ENCODE peak calls at places on chromosomes 3 and 15, in four cellular contexts. D is H9, L is mesenchymal stem cell, Z is neuronal stem cell. Y is an unnamed sample.

GRCh38 chr15:68265674-68266073 is 11.9 kb upstream of the FEM1B start:
- DNase-seq in D (no peak), L (no peak), Z (no peak), Y (no peak)

GRCh38 chr15:25391971-25392733 is 46.7 kb downstream of the UBE3A start:
- DNase-seq in D (no peak), L (peak; percentile 59), Z (no peak), Y (peak; percentile 83)

GRCh38 chr3:49028673-49029562 is at the start of gene IMPDH2:
- DNase-seq in D (peak; percentile 92), L (peak; percentile 93), Z (peak; percentile 88), Y (peak; percentile 91)

GRCh38 chr3:151175952-151176351 is 27.1 kb downstream of the GPR171 start:
- DNase-seq in D (no peak), L (no peak), Z (no peak), Y (no peak)

GRCh38 chr3:119034256-119035013 is at the start of gene IGSF11:
- DNase-seq in D (peak; percentile 79), L (peak; percentile 50), Z (peak; percentile 81), Y (peak; percentile 20)

GRCh38 chr3:66224220-66224619 is 3.4 kb downstream of the SLC25A26 start:
- DNase-seq in D (no peak), L (no peak), Z (no peak), Y (no peak)

GRCh38 chr3:127289646-127290575 is 2.1 kb upstream of the PRR20G start:
- DNase-seq in D (no peak), L (no peak), Z (no peak), Y (peak; percentile 3)

GRCh38 chr3:70905496-70905895 is 593.1 kb upstream of the MDFIC2 start:
- DNase-seq in D (no peak), L (no peak), Z (no peak), Y (no peak)

GRCh38 chr15:45473068-45473467 is 49.5 kb downstream of the SLC30A4 start:
- DNase-seq in D (no peak), L (no peak), Z (no peak), Y (no peak)

GRCh38 chr3:126342211-126342610 is 15.0 kb downstream of the KLF15 start:
- DNase-seq in D (no peak), L (no peak), Z (no peak), Y (no peak)

GRCh38 chr3:47612178-47612577 is 33.5 kb upstream of the CSPG5 start:
- DNase-seq in D (no peak), L (peak; percentile 62), Z (no peak), Y (peak; percentile 86)

GRCh38 chr3:178719036-178719635 is 182.9 kb downstream of the KCNMB2 start:
- DNase-seq in D (no peak), L (peak; percentile 38), Z (no peak), Y (no peak)

GRCh38 chr15:90859234-90860131 is 8.9 kb upstream of the FURIN start:
- DNase-seq in D (peak; percentile 67), L (peak; percentile 28), Z (no peak), Y (no peak)

GRCh38 chr15:85337398-85338074 is 42.9 kb upstream of the AKAP13 start:
- DNase-seq in D (no peak), L (no peak), Z (no peak), Y (no peak)

GRCh38 chr15:62928242-62928995 is 114.1 kb upstream of the TPM1 start:
- DNase-seq in D (no peak), L (peak; percentile 98), Z (no peak), Y (peak; percentile 92)

GRCh38 chr3:169746924-169747323 is 17.9 kb downstream of the TERC start:
- DNase-seq in D (no peak), L (no peak), Z (no peak), Y (no peak)

GRCh38 chr3:70094197-70094596 is 94.7 kb downstream of the SAMMSON start:
- DNase-seq in D (no peak), L (no peak), Z (no peak), Y (no peak)

GRCh38 chr15:87713405-87713995 is 543.0 kb downstream of the NTRK3 start:
- DNase-seq in D (no peak), L (peak; percentile 30), Z (no peak), Y (no peak)

DNA sequence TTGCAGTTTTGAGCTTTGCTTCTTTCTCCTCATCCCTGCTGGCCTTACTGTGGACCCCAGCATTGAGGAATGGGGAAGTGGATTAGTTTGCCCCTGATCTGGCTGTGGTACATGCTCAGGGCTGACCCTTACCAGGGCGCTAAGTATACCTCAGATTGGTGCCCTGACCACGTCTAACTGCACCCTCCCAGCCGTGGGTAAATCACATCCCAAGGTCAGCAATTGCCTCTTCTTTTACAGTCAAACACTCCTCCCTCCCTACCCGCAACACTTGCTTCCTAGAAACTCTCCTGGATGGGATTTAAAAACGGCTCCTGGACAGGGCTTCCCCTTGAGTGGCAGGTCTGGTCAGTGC is 437.9 kb downstream of the NR2F2 start:
- DNase-seq in D (no peak), L (no peak), Z (no peak), Y (no peak)
- H3K18ac ChIP-seq in D (no peak overlapping the region), L (no peak overlapping the region), Z (peak overlapping the region; percentile 59), Y (no peak overlapping the region)

GRCh38 chr15:98663606-98664005 is 15.3 kb downstream of the IGF1R start:
- DNase-seq in D (no peak), L (no peak), Z (no peak), Y (no peak)
- H3K18ac ChIP-seq in D (no peak overlapping the region), L (no peak overlapping the region), Z (no peak overlapping the region), Y (no peak overlapping the region)

GRCh38 chr15:26729581-26729980 is 43.3 kb downstream of the GABRB3 start:
- DNase-seq in D (no peak), L (no peak), Z (no peak), Y (no peak)

GRCh38 chr15:26724381-26724780 is 48.5 kb downstream of the GABRB3 start:
- DNase-seq in D (no peak), L (no peak), Z (no peak), Y (no peak)

GRCh38 chr15:26731965-26732364 is 40.9 kb downstream of the GABRB3 start:
- DNase-seq in D (no peak), L (no peak), Z (no peak), Y (no peak)

GRCh38 chr15:26729030-26729429 is 43.8 kb downstream of the GABRB3 start:
- DNase-seq in D (no peak), L (no peak), Z (no peak), Y (no peak)
- H3K18ac ChIP-seq in D (no peak overlapping the region), L (no peak overlapping the region), Z (no peak overlapping the region), Y (no peak overlapping the region)

GRCh38 chr3:134794950-134795775 is at the start of gene EPHB1:
- DNase-seq in D (peak; percentile 99), L (peak; percentile 82), Z (peak; percentile 96), Y (peak; percentile 87)
- H3K18ac ChIP-seq in D (peak within 1 kb of the TSS; percentile 41), L (no peak within 1 kb of the TSS), Z (peak within 1 kb of the TSS; percentile 95), Y (no peak within 1 kb of the TSS)

GRCh38 chr3:26714485-26714884 is 91.9 kb downstream of the LRRC3B start:
- DNase-seq in D (no peak), L (no peak), Z (no peak), Y (no peak)

GRCh38 chr3:26718295-26718694 is 95.7 kb downstream of the LRRC3B start:
- DNase-seq in D (no peak), L (no peak), Z (no peak), Y (no peak)

GRCh38 chr3:26712211-26713026 is 89.8 kb downstream of the LRRC3B start:
- DNase-seq in D (no peak), L (peak; percentile 18), Z (peak; percentile 62), Y (peak; percentile 1)
- H3K18ac ChIP-seq in D (no peak overlapping the region), L (no peak overlapping the region), Z (no peak overlapping the region), Y (no peak overlapping the region)

DNA sequence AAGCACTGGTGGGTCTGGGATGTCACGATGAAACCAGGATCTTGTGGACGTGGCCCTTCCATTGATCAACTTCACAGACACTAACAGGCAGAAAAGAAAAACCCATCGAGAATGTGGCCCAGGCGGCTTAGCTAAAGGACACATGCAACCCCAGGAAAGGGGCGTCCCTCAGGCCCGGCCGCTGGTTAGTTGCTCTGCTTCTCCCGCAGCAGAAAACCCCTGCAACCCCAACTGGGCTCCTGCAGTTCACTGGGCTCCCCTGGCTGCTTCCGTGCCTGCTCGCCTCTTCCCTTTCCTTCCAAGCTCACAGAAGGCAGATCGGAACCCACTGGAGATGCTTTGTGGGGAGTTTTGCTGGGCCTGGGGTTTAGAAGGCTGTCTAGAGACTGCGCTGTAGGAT is 1.1 kb downstream of the GASK1A start:
- DNase-seq in D (no peak), L (no peak), Z (no peak), Y (no peak)
- H3K18ac ChIP-seq in D (no peak overlapping the region), L (no peak overlapping the region), Z (peak overlapping the region; percentile 30), Y (no peak overlapping the region)

DNA sequence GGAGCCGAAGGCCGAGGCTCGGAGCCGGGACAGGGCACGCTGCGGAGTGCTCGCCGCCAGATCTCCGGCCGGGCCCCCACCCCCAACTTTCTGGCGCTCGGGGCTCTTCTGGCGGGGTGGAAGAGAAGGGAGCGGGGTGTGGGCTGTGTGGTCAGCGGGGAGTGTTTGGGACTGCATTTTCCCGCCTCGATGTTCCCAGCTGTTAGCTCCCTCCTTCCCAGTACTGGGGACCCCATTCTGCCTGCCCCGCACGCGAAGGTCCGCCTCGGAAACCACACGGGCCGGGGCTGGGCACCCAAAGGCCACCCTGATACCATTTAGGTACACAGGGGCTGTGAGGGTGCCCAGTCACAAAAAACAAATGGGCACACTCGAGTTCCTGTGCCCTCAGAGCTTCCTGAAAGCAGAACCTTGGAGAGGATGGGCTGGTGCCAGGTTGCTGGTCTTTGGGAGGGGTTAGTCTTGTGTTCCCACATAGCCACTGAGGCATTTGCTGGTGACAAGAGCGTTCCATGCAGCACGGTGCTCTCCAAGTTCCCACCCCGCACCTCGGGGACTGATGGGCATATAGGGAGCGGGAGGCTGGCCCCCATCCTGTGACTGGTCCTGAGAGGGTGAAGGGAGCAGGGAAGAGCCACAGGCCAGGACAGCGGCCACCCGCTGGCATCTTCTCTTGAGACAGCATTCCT is 621 bp downstream of the TYRO3 start:
- DNase-seq in D (peak; percentile 44), L (peak; percentile 30), Z (peak; percentile 31), Y (no peak)
- H3K18ac ChIP-seq in D (peak overlapping the region; percentile 18), L (peak overlapping the region; percentile 71), Z (peak overlapping the region; percentile 99), Y (no peak overlapping the region)